ENCODE peak calls at places on chromosomes 4 and X, in four cellular contexts. One of them, this sample, is unnamed.

GRCh38 chr4:76663794-76664193 is 228.8 kb downstream of the SHROOM3 start:
- DNase-seq in A549: no peak
- DNase-seq in right lobe of liver: no peak
- DNase-seq in uterus: no peak
- DNase-seq in this sample: no peak

GRCh38 chr4:151117371-151117962 is 18.0 kb downstream of the RPS3A start:
- DNase-seq in A549: peak
- DNase-seq in right lobe of liver: no peak
- DNase-seq in uterus: peak
- DNase-seq in this sample: peak

GRCh38 chrX:109997786-109998452 is 5.0 kb upstream of the TMEM164 start:
- DNase-seq in A549: no peak
- DNase-seq in right lobe of liver: no peak
- DNase-seq in uterus: no peak
- DNase-seq in this sample: no peak

GRCh38 chr4:146582864-146583263 is 55.8 kb upstream of the POU4F2 start:
- DNase-seq in A549: no peak
- DNase-seq in right lobe of liver: no peak
- DNase-seq in uterus: no peak
- DNase-seq in this sample: no peak

GRCh38 chr4:3689006-3689405 is 77.2 kb upstream of the ADRA2C start:
- DNase-seq in A549: no peak
- DNase-seq in right lobe of liver: peak
- DNase-seq in uterus: no peak
- DNase-seq in this sample: no peak

GRCh38 chr4:6404611-6405416 is 67.6 kb downstream of the PPP2R2C start:
- DNase-seq in A549: no peak
- DNase-seq in right lobe of liver: no peak
- DNase-seq in uterus: no peak
- DNase-seq in this sample: no peak

GRCh38 chr4:825969-826330 is at the start of gene CPLX1:
- DNase-seq in A549: no peak
- DNase-seq in right lobe of liver: no peak
- DNase-seq in uterus: no peak
- DNase-seq in this sample: no peak

GRCh38 chrX:129678176-129678880 is 23.6 kb upstream of the APLN start:
- DNase-seq in A549: peak
- DNase-seq in right lobe of liver: peak
- DNase-seq in uterus: no peak
- DNase-seq in this sample: no peak

GRCh38 chrX:108020631-108021030 is 24.2 kb upstream of the VSIG1 start:
- DNase-seq in A549: no peak
- DNase-seq in right lobe of liver: no peak
- DNase-seq in uterus: no peak
- DNase-seq in this sample: no peak

GRCh38 chrX:10288400-10288799 is 131.6 kb downstream of the CLCN4 start:
- DNase-seq in A549: no peak
- DNase-seq in right lobe of liver: no peak
- DNase-seq in uterus: no peak
- DNase-seq in this sample: no peak

GRCh38 chr4:1651609-1652008 is 32.5 kb downstream of the FAM53A start:
- DNase-seq in A549: no peak
- DNase-seq in right lobe of liver: no peak
- DNase-seq in uterus: no peak
- DNase-seq in this sample: no peak

GRCh38 chr4:109005523-109005922 is 242.7 kb upstream of the ETNPPL start:
- DNase-seq in A549: no peak
- DNase-seq in right lobe of liver: no peak
- DNase-seq in uterus: no peak
- DNase-seq in this sample: no peak

GRCh38 chr4:141473952-141474351 is 162.4 kb upstream of the IL15 start:
- DNase-seq in A549: no peak
- DNase-seq in right lobe of liver: no peak
- DNase-seq in uterus: no peak
- DNase-seq in this sample: no peak

GRCh38 chr4:55951191-55951922 is 2.6 kb downstream of the CEP135 start:
- DNase-seq in A549: no peak
- DNase-seq in right lobe of liver: no peak
- DNase-seq in uterus: no peak
- DNase-seq in this sample: no peak

GRCh38 chr4:182861346-182861745 is 55.8 kb downstream of the DCTD start:
- DNase-seq in A549: no peak
- DNase-seq in right lobe of liver: no peak
- DNase-seq in uterus: no peak
- DNase-seq in this sample: no peak

GRCh38 chrX:16882188-16882587 is 12.0 kb upstream of the RBBP7 start:
- DNase-seq in A549: no peak
- DNase-seq in right lobe of liver: peak
- DNase-seq in uterus: peak
- DNase-seq in this sample: no peak

GRCh38 chrX:115449742-115450141 is 111.2 kb upstream of the PLS3 start:
- DNase-seq in A549: no peak
- DNase-seq in right lobe of liver: peak
- DNase-seq in uterus: peak
- DNase-seq in this sample: no peak

GRCh38 chrX:27186671-27187070 is 276.5 kb downstream of the PPP4R3C start:
- DNase-seq in A549: no peak
- DNase-seq in right lobe of liver: no peak
- DNase-seq in uterus: no peak
- DNase-seq in this sample: no peak

GRCh38 chr4:152189451-152190179 is 346.3 kb downstream of the FBXW7 start:
- DNase-seq in A549: no peak
- DNase-seq in right lobe of liver: no peak
- DNase-seq in uterus: no peak
- DNase-seq in this sample: no peak

GRCh38 chr4:71066737-71067716 is 73.6 kb downstream of the DCK start:
- DNase-seq in A549: no peak
- DNase-seq in right lobe of liver: no peak
- DNase-seq in uterus: no peak
- DNase-seq in this sample: no peak

GRCh38 chr4:102760645-102761477 is at the start of gene MANBA:
- DNase-seq in A549: peak
- DNase-seq in right lobe of liver: peak
- DNase-seq in uterus: peak
- DNase-seq in this sample: peak

GRCh38 chr4:78247541-78248285 is 190.6 kb downstream of the FRAS1 start:
- DNase-seq in A549: no peak
- DNase-seq in right lobe of liver: no peak
- DNase-seq in uterus: no peak
- DNase-seq in this sample: no peak

GRCh38 chrX:146424422-146424821 is 385.1 kb upstream of the CXorf51B start:
- DNase-seq in A549: no peak
- DNase-seq in right lobe of liver: no peak
- DNase-seq in uterus: no peak
- DNase-seq in this sample: no peak

GRCh38 chr4:80305466-80305865 is 30.1 kb upstream of the CFAP299 start:
- DNase-seq in A549: no peak
- DNase-seq in right lobe of liver: no peak
- DNase-seq in uterus: no peak
- DNase-seq in this sample: no peak

GRCh38 chrX:154804564-154804956 is 725 bp downstream of the MPP1 start:
- DNase-seq in A549: no peak
- DNase-seq in right lobe of liver: no peak
- DNase-seq in uterus: no peak
- DNase-seq in this sample: no peak

GRCh38 chrX:154802838-154803410 is 2.4 kb downstream of the MPP1 start:
- DNase-seq in A549: no peak
- DNase-seq in right lobe of liver: no peak
- DNase-seq in uterus: no peak
- DNase-seq in this sample: no peak

GRCh38 chrX:154806837-154807501 is 1.7 kb upstream of the MPP1 start:
- DNase-seq in A549: no peak
- DNase-seq in right lobe of liver: no peak
- DNase-seq in uterus: no peak
- DNase-seq in this sample: no peak

GRCh38 chrX:154805696-154806091 is 409 bp upstream of the MPP1 start:
- DNase-seq in A549: no peak
- DNase-seq in right lobe of liver: no peak
- DNase-seq in uterus: no peak
- DNase-seq in this sample: no peak

DNA sequence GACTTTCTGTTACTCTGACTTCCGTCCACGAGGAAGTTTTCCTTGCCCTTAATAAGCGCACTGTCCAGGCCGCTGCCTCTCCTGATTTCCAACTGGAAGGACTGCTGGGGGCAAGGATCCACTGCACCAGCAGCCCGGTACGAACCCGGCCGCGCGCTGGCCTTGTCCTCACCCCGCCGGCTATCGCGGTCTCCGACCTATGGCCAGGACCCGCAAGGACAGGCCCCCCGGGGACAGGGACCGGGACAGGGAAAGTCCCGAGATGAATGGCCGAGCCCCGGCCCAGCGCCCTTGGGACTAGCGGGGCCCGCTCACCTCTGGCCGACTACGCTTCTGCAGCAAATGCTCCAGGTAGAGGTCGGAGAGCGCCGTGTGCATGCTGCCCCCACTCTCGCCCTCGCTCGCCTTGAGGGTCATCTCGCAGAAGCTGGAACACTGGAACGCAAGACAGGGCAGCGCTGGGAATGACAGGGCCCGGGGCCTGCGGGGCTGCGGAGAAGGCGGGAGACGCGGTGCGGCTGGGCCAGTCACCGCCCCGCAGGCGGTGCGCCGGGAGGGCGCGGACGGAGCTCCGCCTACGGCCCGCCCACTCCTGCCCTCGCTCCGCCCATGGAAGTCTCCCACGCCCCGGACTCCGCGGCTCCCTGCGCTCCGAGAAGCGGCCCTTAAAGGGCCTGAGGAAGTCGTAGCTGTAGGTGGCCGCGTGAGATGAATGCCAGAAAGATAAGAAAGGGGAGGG is at the start of gene MPP1:
- DNase-seq in A549: peak
- DNase-seq in right lobe of liver: peak
- DNase-seq in uterus: peak
- DNase-seq in this sample: peak
- TF ChIP-seq POLR2A in A549: no peak
- TF ChIP-seq POLR2A in right lobe of liver: peak
- TF ChIP-seq POLR2A in uterus: peak
- TF ChIP-seq POLR2A in this sample: peak

GRCh38 chr4:123398151-123398802 is 1.7 kb downstream of the SPRY1 start:
- DNase-seq in A549: peak
- DNase-seq in right lobe of liver: peak
- DNase-seq in uterus: peak
- DNase-seq in this sample: no peak

GRCh38 chr4:123396294-123397275 is at the start of gene SPRY1:
- DNase-seq in A549: peak
- DNase-seq in right lobe of liver: peak
- DNase-seq in uterus: peak
- DNase-seq in this sample: no peak

GRCh38 chr4:123397276-123398150 is 918 bp downstream of the SPRY1 start:
- DNase-seq in A549: no peak
- DNase-seq in right lobe of liver: peak
- DNase-seq in uterus: peak
- DNase-seq in this sample: no peak

GRCh38 chr4:123399638-123400358 is 3.2 kb downstream of the SPRY1 start:
- DNase-seq in A549: no peak
- DNase-seq in right lobe of liver: no peak
- DNase-seq in uterus: no peak
- DNase-seq in this sample: no peak

GRCh38 chr4:123398803-123399637 is 2.4 kb downstream of the SPRY1 start:
- DNase-seq in A549: peak
- DNase-seq in right lobe of liver: peak
- DNase-seq in uterus: peak
- DNase-seq in this sample: no peak
- TF ChIP-seq POLR2A in A549: no peak
- TF ChIP-seq POLR2A in right lobe of liver: no peak
- TF ChIP-seq POLR2A in uterus: no peak
- TF ChIP-seq POLR2A in this sample: no peak

GRCh38 chrX:47561653-47562151 is 697 bp downstream of the ARAF start:
- DNase-seq in A549: no peak
- DNase-seq in right lobe of liver: no peak
- DNase-seq in uterus: no peak
- DNase-seq in this sample: no peak
- TF ChIP-seq POLR2A in A549: no peak
- TF ChIP-seq POLR2A in right lobe of liver: no peak
- TF ChIP-seq POLR2A in uterus: no peak
- TF ChIP-seq POLR2A in this sample: no peak

GRCh38 chr4:186191266-186192067 is at the start of gene CYP4V2:
- DNase-seq in A549: peak
- DNase-seq in right lobe of liver: peak
- DNase-seq in uterus: peak
- DNase-seq in this sample: peak
- TF ChIP-seq POLR2A in A549: peak
- TF ChIP-seq POLR2A in right lobe of liver: peak
- TF ChIP-seq POLR2A in uterus: no peak
- TF ChIP-seq POLR2A in this sample: peak

This sample was measured in H54.